ENCODE peak calls at places on chromosomes 5 and 9, in ten cellular contexts. B is GM06990; L is Right ventricle myocardium superior; K is HS-27A; O is stimulated activated naive CD8-positive, alpha-beta T cell treated with anti-CD3 and anti-CD28 coated beads, Interleukin-15, Interleukin-2, amounts not matched to agents 100 U/mL and 50 U/mL, for 24 hours; Q is NCI-H187 treated with DMSO at 0.1 percent for 48 hours; N is GM20000; R is activated CD8-positive, alpha-beta T cell treated with anti-CD3 and anti-CD28 coated beads for 36 hours; C is putamen; E is DMS79. W is an unnamed sample.

GRCh38 chr5:149130121-149130931 is 11.0 kb upstream of the ABLIM3 start:
- DNase-seq in R (no peak), O (no peak), B (no peak), K (no peak), N (no peak), Q (no peak), L (no peak), C (no peak), E (no peak), W (no peak)

GRCh38 chr5:538271-538771 is 14.1 kb upstream of the SLC9A3 start:
- DNase-seq in R (no peak), N (no peak), Q (no peak), B (no peak), L (peak), O (no peak), K (no peak), C (no peak), E (no peak), W (no peak)

GRCh38 chr5:171122372-171122771 is 186.7 kb upstream of the TLX3 start:
- DNase-seq in K (no peak), E (no peak), O (no peak), L (no peak), N (no peak), R (no peak), B (no peak), Q (no peak), C (no peak), W (no peak)

GRCh38 chr9:112747094-112747493 is 3.5 kb upstream of the SNX30 start:
- DNase-seq in O (no peak), B (no peak), L (no peak), K (no peak), Q (no peak), N (no peak), R (no peak), C (peak), E (no peak), W (no peak)

GRCh38 chr9:32551491-32552049 is 557 bp upstream of the SMIM27 start:
- DNase-seq in L (no peak), K (no peak), Q (no peak), E (peak), B (peak), C (peak), R (peak), O (peak), N (peak), W (no peak)

GRCh38 chr9:16131269-16131668 is 578.4 kb downstream of the CCDC171 start:
- DNase-seq in R (no peak), B (no peak), N (no peak), O (no peak), E (no peak), Q (no peak), L (no peak), K (no peak), C (no peak), W (no peak)

GRCh38 chr9:4674783-4675182 is 4.6 kb upstream of the CDC37L1 start:
- DNase-seq in B (no peak), R (no peak), Q (no peak), L (no peak), N (no peak), K (no peak), E (no peak), O (no peak), C (no peak), W (no peak)

GRCh38 chr9:9352877-9353481 is 1259.8 kb downstream of the PTPRD start:
- DNase-seq in R (peak), K (no peak), Q (no peak), N (no peak), C (no peak), E (no peak), L (no peak), B (no peak), O (peak), W (no peak)

GRCh38 chr9:16653491-16654407 is 216.7 kb downstream of the BNC2 start:
- DNase-seq in E (no peak), N (no peak), C (no peak), Q (no peak), O (no peak), B (no peak), R (no peak), K (no peak), L (peak), W (no peak)

GRCh38 chr5:56247596-56247995 is 14.5 kb upstream of the ANKRD55 start:
- DNase-seq in Q (no peak), C (no peak), N (no peak), R (no peak), O (no peak), L (no peak), E (no peak), B (no peak), K (no peak), W (no peak)

GRCh38 chr9:123087359-123087888 is 54.0 kb downstream of the GPR21 start:
- DNase-seq in Q (no peak), L (peak), E (no peak), C (no peak), N (no peak), O (no peak), B (no peak), K (no peak), R (no peak), W (no peak)

GRCh38 chr5:1036504-1037122 is 28.0 kb downstream of the NKD2 start:
- DNase-seq in R (no peak), O (no peak), C (no peak), N (no peak), K (no peak), B (no peak), L (peak), E (no peak), Q (no peak), W (no peak)

GRCh38 chr5:96863114-96863513 is 13.2 kb upstream of the ERAP2 start:
- DNase-seq in E (no peak), B (no peak), N (no peak), O (no peak), K (no peak), L (no peak), Q (no peak), C (no peak), R (no peak), W (no peak)

GRCh38 chr9:137433349-137433915 is 7.7 kb downstream of the ENTPD8 start:
- DNase-seq in O (no peak), Q (no peak), N (no peak), K (no peak), L (peak), B (no peak), E (no peak), C (no peak), R (no peak), W (no peak)

GRCh38 chr9:29290519-29290918 is 1717.2 kb upstream of the C9orf72 start:
- DNase-seq in N (no peak), L (no peak), C (no peak), E (no peak), R (no peak), B (no peak), Q (no peak), O (no peak), K (no peak), W (no peak)

GRCh38 chr9:79687131-79687447 is 115.3 kb downstream of the TLE4 start:
- DNase-seq in N (no peak), O (peak), B (no peak), Q (no peak), L (no peak), R (peak), K (no peak), E (no peak), C (no peak), W (no peak)

GRCh38 chr5:121251954-121252353 is 599.7 kb upstream of the FTMT start:
- DNase-seq in K (no peak), R (no peak), Q (no peak), N (no peak), O (no peak), B (no peak), C (no peak), E (no peak), L (no peak), W (no peak)

GRCh38 chr9:3576358-3576757 is 50.6 kb upstream of the RFX3 start:
- DNase-seq in C (peak), E (no peak), R (no peak), L (peak), Q (no peak), N (no peak), O (no peak), B (no peak), K (no peak), W (no peak)

GRCh38 chr9:91954841-91955471 is 4.9 kb upstream of the ROR2 start:
- DNase-seq in O (peak), C (peak), N (peak), L (no peak), R (peak), B (no peak), Q (no peak), K (peak), E (no peak), W (no peak)

GRCh38 chr5:54738118-54738972 is 220.8 kb downstream of the SNX18 start:
- DNase-seq in L (peak), O (no peak), N (no peak), B (no peak), Q (no peak), K (no peak), C (no peak), R (no peak), E (no peak), W (no peak)